ENCODE peak calls at places on chromosomes 12 and 14, in six cellular contexts. One of them, this sample, is unnamed.

GRCh38 chr14:100440758-100441203 is 117.6 kb downstream of the SLC25A47 start:
- DNase-seq in HFF-Myc: no peak
- DNase-seq in NCI-H187: no peak
- DNase-seq in heart right ventricle: no peak
- DNase-seq in GM12865: no peak
- DNase-seq in neural crest cell: no peak
- DNase-seq in this sample: peak

GRCh38 chr12:47813491-47814196 is 6.1 kb downstream of the HDAC7 start:
- DNase-seq in heart right ventricle: no peak
- DNase-seq in NCI-H187: no peak
- DNase-seq in neural crest cell: no peak
- DNase-seq in HFF-Myc: no peak
- DNase-seq in GM12865: peak
- DNase-seq in this sample: peak

GRCh38 chr14:51304428-51304827 is 64.4 kb downstream of the TMX1 start:
- DNase-seq in neural crest cell: no peak
- DNase-seq in GM12865: no peak
- DNase-seq in HFF-Myc: no peak
- DNase-seq in NCI-H187: no peak
- DNase-seq in heart right ventricle: no peak
- DNase-seq in this sample: no peak

GRCh38 chr14:56359245-56359644 is 220.4 kb upstream of the TMEM260 start:
- DNase-seq in HFF-Myc: no peak
- DNase-seq in NCI-H187: no peak
- DNase-seq in heart right ventricle: no peak
- DNase-seq in neural crest cell: no peak
- DNase-seq in GM12865: peak
- DNase-seq in this sample: peak

GRCh38 chr12:54529581-54529980 is 19.8 kb upstream of the PDE1B start:
- DNase-seq in heart right ventricle: no peak
- DNase-seq in GM12865: no peak
- DNase-seq in HFF-Myc: no peak
- DNase-seq in neural crest cell: no peak
- DNase-seq in NCI-H187: no peak
- DNase-seq in this sample: no peak

GRCh38 chr12:27344246-27344645 is 11.6 kb downstream of the BMAL2 start:
- DNase-seq in neural crest cell: no peak
- DNase-seq in NCI-H187: no peak
- DNase-seq in HFF-Myc: no peak
- DNase-seq in GM12865: no peak
- DNase-seq in heart right ventricle: no peak
- DNase-seq in this sample: no peak

GRCh38 chr14:102419276-102419675 is 56.5 kb downstream of the TECPR2 start:
- DNase-seq in HFF-Myc: no peak
- DNase-seq in GM12865: no peak
- DNase-seq in NCI-H187: no peak
- DNase-seq in heart right ventricle: no peak
- DNase-seq in neural crest cell: no peak
- DNase-seq in this sample: no peak

GRCh38 chr14:61388976-61389576 is 67.7 kb downstream of the PRKCH start:
- DNase-seq in heart right ventricle: no peak
- DNase-seq in neural crest cell: no peak
- DNase-seq in NCI-H187: no peak
- DNase-seq in HFF-Myc: no peak
- DNase-seq in GM12865: no peak
- DNase-seq in this sample: no peak

GRCh38 chr12:106434521-106434920 is 77.0 kb downstream of the POLR3B start:
- DNase-seq in heart right ventricle: no peak
- DNase-seq in GM12865: no peak
- DNase-seq in neural crest cell: no peak
- DNase-seq in NCI-H187: no peak
- DNase-seq in HFF-Myc: no peak
- DNase-seq in this sample: no peak

GRCh38 chr12:131084341-131085011 is 130.8 kb downstream of the ADGRD1 start:
- DNase-seq in GM12865: no peak
- DNase-seq in NCI-H187: no peak
- DNase-seq in neural crest cell: no peak
- DNase-seq in HFF-Myc: no peak
- DNase-seq in heart right ventricle: peak
- DNase-seq in this sample: no peak

This sample was measured in cardiac muscle cell.